ENCODE peak calls at places on chromosomes 6 and 20, in seven cellular contexts. R is activated CD4-positive, alpha-beta T cell treated with anti-CD3 and anti-CD28 coated beads, Interleukin-2, amount 50 U/mL, for 4 hours; A is NCI-H1105; F is astrocyte of the spinal cord; L is M059J; P is activated T-helper 1 cell treated with Interleukin-2 at 50 U/mL for 16 hours; M is HTR-8/SVneo. U is an unnamed sample.

GRCh38 chr20:37526238-37526838 is 1.3 kb downstream of the BLCAP start:
- DNase-seq in A (no peak), R (no peak), M (peak), L (peak), P (no peak), F (peak), U (no peak)

GRCh38 chr6:154656660-154657059 is 76.6 kb upstream of the SCAF8 start:
- DNase-seq in F (no peak), L (no peak), P (no peak), M (no peak), A (no peak), R (no peak), U (no peak)

GRCh38 chr20:21114584-21114983 is 8.4 kb upstream of the LINC00237 start:
- DNase-seq in P (no peak), A (no peak), F (no peak), R (no peak), L (no peak), M (no peak), U (no peak)

GRCh38 chr6:32370510-32370909 is 1.2 kb downstream of the TSBP1 start:
- DNase-seq in A (no peak), M (no peak), R (no peak), F (peak), L (peak), P (no peak), U (peak)

GRCh38 chr6:154537486-154537885 is 27.0 kb upstream of the CNKSR3 start:
- DNase-seq in P (no peak), A (no peak), F (no peak), L (no peak), M (no peak), R (no peak), U (no peak)

GRCh38 chr6:34986845-34987246 is 97.8 kb downstream of the ANKS1A start:
- DNase-seq in R (peak), F (peak), M (peak), L (peak), P (peak), A (peak), U (peak)

GRCh38 chr20:41174373-41174772 is 37.0 kb downstream of the PLCG1 start:
- DNase-seq in F (no peak), P (no peak), L (no peak), M (no peak), A (no peak), R (no peak), U (no peak)

GRCh38 chr6:3906191-3907019 is 57.2 kb downstream of the FAM50B start:
- DNase-seq in P (no peak), R (no peak), A (no peak), L (no peak), F (no peak), M (no peak), U (no peak)

GRCh38 chr6:111938710-111939109 is 65.5 kb upstream of the FYN start:
- DNase-seq in F (peak), R (no peak), P (no peak), A (no peak), M (no peak), L (peak), U (peak)

GRCh38 chr6:146901940-146902816 is 302.0 kb upstream of the STXBP5 start:
- DNase-seq in F (no peak), P (no peak), L (peak), R (no peak), A (no peak), M (no peak), U (peak)

GRCh38 chr6:107716688-107717089 is 107.4 kb downstream of the SCML4 start:
- DNase-seq in M (no peak), A (no peak), P (peak), F (no peak), R (peak), L (peak), U (peak)

GRCh38 chr6:111992851-111993250 is 61.1 kb upstream of the CCN6 start:
- DNase-seq in F (peak), M (no peak), P (peak), R (peak), A (no peak), L (peak), U (peak)

GRCh38 chr6:105805581-105806023 is 280.5 kb upstream of the PRDM1 start:
- DNase-seq in L (peak), R (no peak), P (no peak), F (no peak), A (no peak), M (no peak), U (no peak)

GRCh38 chr6:142545147-142545546 is 243.3 kb downstream of the ADGRG6 start:
- DNase-seq in P (no peak), R (no peak), A (no peak), M (no peak), F (no peak), L (no peak), U (no peak)

GRCh38 chr6:3566812-3567211 is 110.0 kb upstream of the SLC22A23 start:
- DNase-seq in M (no peak), P (no peak), A (no peak), L (peak), R (no peak), F (peak), U (no peak)

GRCh38 chr6:105449756-105450390 is 47.0 kb upstream of the PREP start:
- DNase-seq in M (no peak), A (no peak), F (peak), P (no peak), L (peak), R (no peak), U (no peak)

GRCh38 chr6:164928041-164928321 is 381.4 kb downstream of the C6orf118 start:
- DNase-seq in P (no peak), L (no peak), M (no peak), R (no peak), A (no peak), F (no peak), U (no peak)

GRCh38 chr20:50056951-50057403 is 56.0 kb downstream of the UBE2V1 start:
- DNase-seq in M (no peak), L (no peak), A (no peak), P (no peak), F (no peak), R (no peak), U (no peak)

GRCh38 chr6:13985663-13986325 is 61.0 kb downstream of the RNF182 start:
- DNase-seq in F (no peak), R (no peak), L (no peak), M (no peak), P (no peak), A (no peak), U (no peak)

GRCh38 chr6:60687085-60687484 is 1598.9 kb downstream of the KHDRBS2 start:
- DNase-seq in R (no peak), A (no peak), L (no peak), F (no peak), M (no peak), P (no peak), U (no peak)

GRCh38 chr6:28683945-28684538 is 158.4 kb downstream of the GPX5 start:
- DNase-seq in A (peak), M (no peak), L (peak), R (no peak), P (no peak), F (peak), U (peak)

GRCh38 chr20:46468508-46468907 is 44.9 kb downstream of the ZNF334 start:
- DNase-seq in M (no peak), R (no peak), A (no peak), F (no peak), P (no peak), L (no peak), U (no peak)

GRCh38 chr6:12537389-12537788 is 179.2 kb upstream of the PHACTR1 start:
- DNase-seq in A (no peak), R (no peak), P (no peak), F (peak), L (peak), M (no peak), U (no peak)

GRCh38 chr6:36118550-36119107 is 11.7 kb upstream of the MAPK13 start:
- DNase-seq in R (peak), M (no peak), P (peak), A (peak), L (peak), F (no peak), U (no peak)

GRCh38 chr20:62603021-62603906 is 39.0 kb upstream of the SLCO4A1 start:
- DNase-seq in A (peak), M (peak), R (no peak), F (peak), L (peak), P (no peak), U (peak)

GRCh38 chr6:120279706-120280105 is 930.1 kb upstream of the MAN1A1 start:
- DNase-seq in A (no peak), L (no peak), R (no peak), P (no peak), F (no peak), M (no peak), U (no peak)

GRCh38 chr6:18422136-18422535 is 35.0 kb downstream of the RNF144B start:
- DNase-seq in P (no peak), M (no peak), F (no peak), A (no peak), L (no peak), R (no peak), U (no peak)

GRCh38 chr6:474454-475185 is 83.1 kb downstream of the IRF4 start:
- DNase-seq in R (peak), M (no peak), A (no peak), P (peak), L (peak), F (no peak), U (no peak)

GRCh38 chr20:47974234-47974878 is 189.1 kb upstream of the SULF2 start:
- DNase-seq in P (no peak), A (no peak), M (no peak), R (no peak), F (no peak), L (no peak), U (no peak)

GRCh38 chr6:111918825-111919224 is 45.6 kb upstream of the FYN start:
- DNase-seq in A (no peak), R (no peak), L (peak), F (peak), M (no peak), P (no peak), U (no peak)

GRCh38 chr20:4507288-4507719 is 214.4 kb upstream of the PRND start:
- DNase-seq in M (peak), F (peak), L (peak), A (no peak), R (no peak), P (no peak), U (no peak)

GRCh38 chr6:130494745-130495144 is 128.9 kb downstream of the TMEM200A start:
- DNase-seq in F (peak), L (no peak), R (no peak), A (no peak), P (no peak), M (no peak), U (no peak)

GRCh38 chr20:1215386-1216170 is 10.3 kb upstream of the RAD21L1 start:
- DNase-seq in M (no peak), R (peak), L (no peak), A (no peak), P (no peak), F (no peak), U (no peak)

GRCh38 chr6:27867051-27867940 is 44.9 kb downstream of the OR2B2 start:
- DNase-seq in R (peak), M (peak), A (peak), L (peak), P (peak), F (peak), U (peak)

GRCh38 chr6:7991992-7992815 is 72.0 kb downstream of the BLOC1S5 start:
- DNase-seq in M (peak), P (no peak), R (no peak), L (peak), A (no peak), F (peak), U (peak)

GRCh38 chr6:167162591-167162990 is 4.8 kb upstream of the GPR31 start:
- DNase-seq in R (no peak), P (no peak), M (no peak), A (no peak), L (no peak), F (no peak), U (no peak)

GRCh38 chr6:117483004-117483644 is 650 bp downstream of the DCBLD1 start:
- DNase-seq in P (peak), M (peak), R (no peak), A (peak), F (peak), L (peak), U (peak)